ENCODE peak calls at places on chromosome 12, in ten cellular contexts. One of them, this sample, is unnamed.

GRCh38 chr12:102061096-102061555 is 665 bp downstream of the WASHC3 start:
- DNase-seq in heart left ventricle: no peak
- DNase-seq in upper lobe of right lung: no peak
- DNase-seq in lower lobe of right lung: no peak
- DNase-seq in AG04449: no peak
- DNase-seq in vagina: no peak
- DNase-seq in HL-60: peak; percentile 22
- DNase-seq in WTC11: no peak
- DNase-seq in OCI-LY7: peak; percentile 40
- DNase-seq in CD4-positive, alpha-beta T cell: no peak
- DNase-seq in this sample: no peak

GRCh38 chr12:116687888-116688287 is 50.0 kb downstream of the SPRING1 start:
- DNase-seq in heart left ventricle: peak; percentile 56
- DNase-seq in upper lobe of right lung: no peak
- DNase-seq in lower lobe of right lung: peak; percentile 62
- DNase-seq in AG04449: no peak
- DNase-seq in vagina: no peak
- DNase-seq in HL-60: peak; percentile 56
- DNase-seq in WTC11: peak; percentile 86
- DNase-seq in OCI-LY7: peak; percentile 43
- DNase-seq in CD4-positive, alpha-beta T cell: no peak
- DNase-seq in this sample: peak; percentile 62

GRCh38 chr12:113860950-113861349 is 105.2 kb downstream of the RBM19 start:
- DNase-seq in heart left ventricle: no peak
- DNase-seq in upper lobe of right lung: no peak
- DNase-seq in lower lobe of right lung: no peak
- DNase-seq in AG04449: peak; percentile 82
- DNase-seq in vagina: no peak
- DNase-seq in HL-60: peak; percentile 92
- DNase-seq in WTC11: no peak
- DNase-seq in OCI-LY7: no peak
- DNase-seq in CD4-positive, alpha-beta T cell: no peak
- DNase-seq in this sample: no peak

GRCh38 chr12:10143205-10143604 is 13.2 kb upstream of the CLEC7A start:
- DNase-seq in heart left ventricle: no peak
- DNase-seq in upper lobe of right lung: no peak
- DNase-seq in lower lobe of right lung: no peak
- DNase-seq in AG04449: no peak
- DNase-seq in vagina: no peak
- DNase-seq in HL-60: no peak
- DNase-seq in WTC11: no peak
- DNase-seq in OCI-LY7: no peak
- DNase-seq in CD4-positive, alpha-beta T cell: no peak
- DNase-seq in this sample: no peak

GRCh38 chr12:105968025-105968424 is 170.7 kb downstream of the NUAK1 start:
- DNase-seq in heart left ventricle: no peak
- DNase-seq in upper lobe of right lung: no peak
- DNase-seq in lower lobe of right lung: no peak
- DNase-seq in AG04449: no peak
- DNase-seq in vagina: no peak
- DNase-seq in HL-60: no peak
- DNase-seq in WTC11: no peak
- DNase-seq in OCI-LY7: no peak
- DNase-seq in CD4-positive, alpha-beta T cell: no peak
- DNase-seq in this sample: no peak

GRCh38 chr12:76588881-76589565 is 29.5 kb upstream of the OSBPL8 start:
- DNase-seq in heart left ventricle: no peak
- DNase-seq in upper lobe of right lung: no peak
- DNase-seq in lower lobe of right lung: no peak
- DNase-seq in AG04449: peak; percentile 77
- DNase-seq in vagina: no peak
- DNase-seq in HL-60: peak; percentile 83
- DNase-seq in WTC11: no peak
- DNase-seq in OCI-LY7: no peak
- DNase-seq in CD4-positive, alpha-beta T cell: no peak
- DNase-seq in this sample: no peak

GRCh38 chr12:62627181-62627580 is 160.6 kb downstream of the MON2 start:
- DNase-seq in heart left ventricle: no peak
- DNase-seq in upper lobe of right lung: no peak
- DNase-seq in lower lobe of right lung: no peak
- DNase-seq in AG04449: no peak
- DNase-seq in vagina: no peak
- DNase-seq in HL-60: no peak
- DNase-seq in WTC11: no peak
- DNase-seq in OCI-LY7: no peak
- DNase-seq in CD4-positive, alpha-beta T cell: no peak
- DNase-seq in this sample: no peak

GRCh38 chr12:6392499-6392898 is 8.5 kb downstream of the LTBR start:
- DNase-seq in heart left ventricle: no peak
- DNase-seq in upper lobe of right lung: no peak
- DNase-seq in lower lobe of right lung: no peak
- DNase-seq in AG04449: no peak
- DNase-seq in vagina: no peak
- DNase-seq in HL-60: no peak
- DNase-seq in WTC11: no peak
- DNase-seq in OCI-LY7: no peak
- DNase-seq in CD4-positive, alpha-beta T cell: no peak
- DNase-seq in this sample: no peak

GRCh38 chr12:98401427-98401826 is 114.0 kb upstream of the TMPO start:
- DNase-seq in heart left ventricle: no peak
- DNase-seq in upper lobe of right lung: no peak
- DNase-seq in lower lobe of right lung: no peak
- DNase-seq in AG04449: no peak
- DNase-seq in vagina: no peak
- DNase-seq in HL-60: no peak
- DNase-seq in WTC11: no peak
- DNase-seq in OCI-LY7: peak; percentile 67
- DNase-seq in CD4-positive, alpha-beta T cell: no peak
- DNase-seq in this sample: no peak

GRCh38 chr12:3170423-3171194 is 93.4 kb downstream of the TSPAN9 start:
- DNase-seq in heart left ventricle: no peak
- DNase-seq in upper lobe of right lung: no peak
- DNase-seq in lower lobe of right lung: no peak
- DNase-seq in AG04449: peak; percentile 74
- DNase-seq in vagina: no peak
- DNase-seq in HL-60: no peak
- DNase-seq in WTC11: no peak
- DNase-seq in OCI-LY7: no peak
- DNase-seq in CD4-positive, alpha-beta T cell: no peak
- DNase-seq in this sample: no peak

GRCh38 chr12:76898472-76898871 is 19.7 kb upstream of the CSRP2 start:
- DNase-seq in heart left ventricle: no peak
- DNase-seq in upper lobe of right lung: no peak
- DNase-seq in lower lobe of right lung: no peak
- DNase-seq in AG04449: no peak
- DNase-seq in vagina: no peak
- DNase-seq in HL-60: no peak
- DNase-seq in WTC11: no peak
- DNase-seq in OCI-LY7: no peak
- DNase-seq in CD4-positive, alpha-beta T cell: no peak
- DNase-seq in this sample: no peak

GRCh38 chr12:57815177-57816000 is 3.1 kb downstream of the AVIL start:
- DNase-seq in heart left ventricle: no peak
- DNase-seq in upper lobe of right lung: peak; percentile 42
- DNase-seq in lower lobe of right lung: no peak
- DNase-seq in AG04449: no peak
- DNase-seq in vagina: no peak
- DNase-seq in HL-60: no peak
- DNase-seq in WTC11: peak; percentile 57
- DNase-seq in OCI-LY7: no peak
- DNase-seq in CD4-positive, alpha-beta T cell: no peak
- DNase-seq in this sample: no peak
- TF ChIP-seq CTCF in heart left ventricle: no peak
- TF ChIP-seq CTCF in upper lobe of right lung: no peak
- TF ChIP-seq CTCF in lower lobe of right lung: no peak
- TF ChIP-seq CTCF in AG04449: no peak
- TF ChIP-seq CTCF in vagina: no peak
- TF ChIP-seq CTCF in HL-60: no peak
- TF ChIP-seq CTCF in WTC11: no peak
- TF ChIP-seq CTCF in OCI-LY7: peak; percentile 16
- TF ChIP-seq CTCF in CD4-positive, alpha-beta T cell: no peak
- TF ChIP-seq CTCF in this sample: no peak

GRCh38 chr12:121095544-121096198 is 37.0 kb upstream of the P2RX7 start:
- DNase-seq in heart left ventricle: peak; percentile 51
- DNase-seq in upper lobe of right lung: peak; percentile 87
- DNase-seq in lower lobe of right lung: peak; percentile 84
- DNase-seq in AG04449: no peak
- DNase-seq in vagina: peak; percentile 86
- DNase-seq in HL-60: peak; percentile 74
- DNase-seq in WTC11: peak; percentile 83
- DNase-seq in OCI-LY7: peak; percentile 65
- DNase-seq in CD4-positive, alpha-beta T cell: peak; percentile 60
- DNase-seq in this sample: peak; percentile 83

GRCh38 chr12:121092034-121092433 is 40.6 kb upstream of the P2RX7 start:
- DNase-seq in heart left ventricle: no peak
- DNase-seq in upper lobe of right lung: no peak
- DNase-seq in lower lobe of right lung: no peak
- DNase-seq in AG04449: no peak
- DNase-seq in vagina: no peak
- DNase-seq in HL-60: no peak
- DNase-seq in WTC11: no peak
- DNase-seq in OCI-LY7: no peak
- DNase-seq in CD4-positive, alpha-beta T cell: no peak
- DNase-seq in this sample: no peak

GRCh38 chr12:121099779-121100178 is 32.9 kb upstream of the P2RX7 start:
- DNase-seq in heart left ventricle: no peak
- DNase-seq in upper lobe of right lung: no peak
- DNase-seq in lower lobe of right lung: no peak
- DNase-seq in AG04449: no peak
- DNase-seq in vagina: no peak
- DNase-seq in HL-60: no peak
- DNase-seq in WTC11: no peak
- DNase-seq in OCI-LY7: no peak
- DNase-seq in CD4-positive, alpha-beta T cell: no peak
- DNase-seq in this sample: no peak

GRCh38 chr12:121093487-121093891 is 39.2 kb upstream of the P2RX7 start:
- DNase-seq in heart left ventricle: no peak
- DNase-seq in upper lobe of right lung: no peak
- DNase-seq in lower lobe of right lung: no peak
- DNase-seq in AG04449: no peak
- DNase-seq in vagina: no peak
- DNase-seq in HL-60: no peak
- DNase-seq in WTC11: no peak
- DNase-seq in OCI-LY7: no peak
- DNase-seq in CD4-positive, alpha-beta T cell: no peak
- DNase-seq in this sample: no peak

GRCh38 chr12:121096199-121096798 is 36.4 kb upstream of the P2RX7 start:
- DNase-seq in heart left ventricle: no peak
- DNase-seq in upper lobe of right lung: no peak
- DNase-seq in lower lobe of right lung: no peak
- DNase-seq in AG04449: no peak
- DNase-seq in vagina: no peak
- DNase-seq in HL-60: peak; percentile 52
- DNase-seq in WTC11: no peak
- DNase-seq in OCI-LY7: no peak
- DNase-seq in CD4-positive, alpha-beta T cell: no peak
- DNase-seq in this sample: no peak
- TF ChIP-seq CTCF in heart left ventricle: peak; percentile 31
- TF ChIP-seq CTCF in upper lobe of right lung: no peak
- TF ChIP-seq CTCF in lower lobe of right lung: peak; percentile 26
- TF ChIP-seq CTCF in AG04449: no peak
- TF ChIP-seq CTCF in vagina: no peak
- TF ChIP-seq CTCF in HL-60: no peak
- TF ChIP-seq CTCF in WTC11: no peak
- TF ChIP-seq CTCF in OCI-LY7: peak; percentile 11
- TF ChIP-seq CTCF in CD4-positive, alpha-beta T cell: peak; percentile 51
- TF ChIP-seq CTCF in this sample: peak; percentile 9

GRCh38 chr12:27967551-27968054 is 4.9 kb downstream of the PTHLH start:
- DNase-seq in heart left ventricle: no peak
- DNase-seq in upper lobe of right lung: no peak
- DNase-seq in lower lobe of right lung: no peak
- DNase-seq in AG04449: no peak
- DNase-seq in vagina: no peak
- DNase-seq in HL-60: no peak
- DNase-seq in WTC11: no peak
- DNase-seq in OCI-LY7: no peak
- DNase-seq in CD4-positive, alpha-beta T cell: no peak
- DNase-seq in this sample: no peak

GRCh38 chr12:27970391-27970980 is 2.0 kb downstream of the PTHLH start:
- DNase-seq in heart left ventricle: peak; percentile 31
- DNase-seq in upper lobe of right lung: no peak
- DNase-seq in lower lobe of right lung: no peak
- DNase-seq in AG04449: no peak
- DNase-seq in vagina: no peak
- DNase-seq in HL-60: no peak
- DNase-seq in WTC11: peak; percentile 40
- DNase-seq in OCI-LY7: no peak
- DNase-seq in CD4-positive, alpha-beta T cell: no peak
- DNase-seq in this sample: peak; percentile 34

GRCh38 chr12:27969901-27970390 is 2.6 kb downstream of the PTHLH start:
- DNase-seq in heart left ventricle: peak; percentile 32
- DNase-seq in upper lobe of right lung: peak; percentile 76
- DNase-seq in lower lobe of right lung: peak; percentile 56
- DNase-seq in AG04449: no peak
- DNase-seq in vagina: no peak
- DNase-seq in HL-60: no peak
- DNase-seq in WTC11: peak; percentile 81
- DNase-seq in OCI-LY7: no peak
- DNase-seq in CD4-positive, alpha-beta T cell: no peak
- DNase-seq in this sample: peak; percentile 37

GRCh38 chr12:27970981-27971489 is 1.5 kb downstream of the PTHLH start:
- DNase-seq in heart left ventricle: no peak
- DNase-seq in upper lobe of right lung: no peak
- DNase-seq in lower lobe of right lung: no peak
- DNase-seq in AG04449: no peak
- DNase-seq in vagina: no peak
- DNase-seq in HL-60: no peak
- DNase-seq in WTC11: peak; percentile 35
- DNase-seq in OCI-LY7: no peak
- DNase-seq in CD4-positive, alpha-beta T cell: no peak
- DNase-seq in this sample: peak; percentile 2

GRCh38 chr12:27969011-27969900 is 3.3 kb downstream of the PTHLH start:
- DNase-seq in heart left ventricle: no peak
- DNase-seq in upper lobe of right lung: peak; percentile 63
- DNase-seq in lower lobe of right lung: no peak
- DNase-seq in AG04449: no peak
- DNase-seq in vagina: no peak
- DNase-seq in HL-60: no peak
- DNase-seq in WTC11: peak; percentile 52
- DNase-seq in OCI-LY7: no peak
- DNase-seq in CD4-positive, alpha-beta T cell: no peak
- DNase-seq in this sample: peak; percentile 10
- TF ChIP-seq CTCF in heart left ventricle: no peak
- TF ChIP-seq CTCF in upper lobe of right lung: no peak
- TF ChIP-seq CTCF in lower lobe of right lung: no peak
- TF ChIP-seq CTCF in AG04449: peak; percentile 15
- TF ChIP-seq CTCF in vagina: no peak
- TF ChIP-seq CTCF in HL-60: no peak
- TF ChIP-seq CTCF in WTC11: no peak
- TF ChIP-seq CTCF in OCI-LY7: no peak
- TF ChIP-seq CTCF in CD4-positive, alpha-beta T cell: no peak
- TF ChIP-seq CTCF in this sample: no peak

DNA sequence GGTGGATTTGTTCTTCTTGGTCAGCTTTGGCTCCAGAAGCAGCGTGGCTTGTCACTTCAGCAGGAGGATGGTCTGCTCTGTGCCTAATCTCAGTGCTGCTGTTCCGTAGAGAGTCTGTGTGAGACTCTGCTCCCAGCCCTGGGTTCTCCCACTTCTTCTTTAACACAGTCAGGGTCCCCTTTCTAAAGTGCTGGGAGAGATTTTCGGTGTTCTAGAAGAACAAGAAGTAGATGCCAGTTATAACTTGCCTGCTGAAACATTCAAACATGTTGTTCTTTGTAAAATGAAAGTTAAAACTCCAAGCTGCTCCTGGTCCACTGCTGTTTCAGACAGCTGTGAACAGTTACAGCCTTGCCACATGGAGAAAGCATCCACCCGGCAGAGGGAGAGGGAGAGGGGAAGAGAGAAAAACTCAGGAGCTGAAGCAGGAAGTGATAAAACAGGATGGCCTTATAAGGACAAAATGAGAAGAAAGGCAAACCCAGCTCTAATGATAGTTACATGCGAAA is 55.2 kb upstream of the CERS5 start:
- DNase-seq in heart left ventricle: peak; percentile 57
- DNase-seq in upper lobe of right lung: no peak
- DNase-seq in lower lobe of right lung: no peak
- DNase-seq in AG04449: no peak
- DNase-seq in vagina: peak; percentile 91
- DNase-seq in HL-60: peak; percentile 51
- DNase-seq in WTC11: peak; percentile 31
- DNase-seq in OCI-LY7: peak; percentile 50
- DNase-seq in CD4-positive, alpha-beta T cell: no peak
- DNase-seq in this sample: peak; percentile 30
- TF ChIP-seq CTCF in heart left ventricle: peak; percentile 52
- TF ChIP-seq CTCF in upper lobe of right lung: peak; percentile 23
- TF ChIP-seq CTCF in lower lobe of right lung: peak; percentile 23
- TF ChIP-seq CTCF in AG04449: peak; percentile 49
- TF ChIP-seq CTCF in vagina: no peak
- TF ChIP-seq CTCF in HL-60: no peak
- TF ChIP-seq CTCF in WTC11: no peak
- TF ChIP-seq CTCF in OCI-LY7: no peak
- TF ChIP-seq CTCF in CD4-positive, alpha-beta T cell: no peak
- TF ChIP-seq CTCF in this sample: peak; percentile 35

This sample was measured in neural crest cell.